ENCODE peak calls at places on chromosomes 2 and 18, in four cellular contexts. One of them, this sample, is unnamed. For H3K27me3 and H3K4me1, the result is how much of the 10 kb centered on the place peaks cover.

GRCh38 chr2:221125691-221126090 is 446.4 kb downstream of the EPHA4 start:
- DNase-seq in heart right ventricle: no peak
- DNase-seq in hepatocyte: no peak
- DNase-seq in cardiac muscle cell: no peak
- DNase-seq in this sample: no peak

GRCh38 chr2:227932403-227932802 is 61.0 kb downstream of the DAW1 start:
- DNase-seq in heart right ventricle: no peak
- DNase-seq in cardiac muscle cell: no peak
- DNase-seq in hepatocyte: peak
- DNase-seq in this sample: no peak

GRCh38 chr2:28661589-28662001 is 90.0 kb upstream of the PPP1CB start:
- DNase-seq in hepatocyte: peak
- DNase-seq in heart right ventricle: peak
- DNase-seq in cardiac muscle cell: peak
- DNase-seq in this sample: peak

GRCh38 chr2:133414486-133415209 is 153.6 kb downstream of the NCKAP5 start:
- DNase-seq in hepatocyte: no peak
- DNase-seq in heart right ventricle: no peak
- DNase-seq in cardiac muscle cell: no peak
- DNase-seq in this sample: no peak

GRCh38 chr2:158726906-158727592 is 68.1 kb upstream of the DAPL1 start:
- DNase-seq in hepatocyte: no peak
- DNase-seq in cardiac muscle cell: no peak
- DNase-seq in heart right ventricle: no peak
- DNase-seq in this sample: peak

GRCh38 chr2:181770145-181770544 is 89.8 kb upstream of the NEUROD1 start:
- DNase-seq in hepatocyte: no peak
- DNase-seq in heart right ventricle: no peak
- DNase-seq in cardiac muscle cell: no peak
- DNase-seq in this sample: no peak

GRCh38 chr2:207194028-207194427 is 28.3 kb upstream of the KLF7 start:
- DNase-seq in cardiac muscle cell: no peak
- DNase-seq in hepatocyte: no peak
- DNase-seq in heart right ventricle: no peak
- DNase-seq in this sample: no peak

GRCh38 chr2:153873062-153874048 is 1.6 kb downstream of the GALNT13 start:
- DNase-seq in heart right ventricle: no peak
- DNase-seq in cardiac muscle cell: no peak
- DNase-seq in hepatocyte: peak
- DNase-seq in this sample: no peak

GRCh38 chr18:33733376-33733775 is 155.4 kb downstream of the ASXL3 start:
- DNase-seq in hepatocyte: no peak
- DNase-seq in heart right ventricle: no peak
- DNase-seq in cardiac muscle cell: no peak
- DNase-seq in this sample: no peak

GRCh38 chr2:9697904-9698303 is 67.1 kb upstream of the YWHAQ start:
- DNase-seq in hepatocyte: no peak
- DNase-seq in cardiac muscle cell: no peak
- DNase-seq in heart right ventricle: no peak
- DNase-seq in this sample: no peak

GRCh38 chr18:34970106-34970505 is 71.1 kb upstream of the MAPRE2 start:
- DNase-seq in hepatocyte: no peak
- DNase-seq in cardiac muscle cell: peak
- DNase-seq in heart right ventricle: no peak
- DNase-seq in this sample: no peak

GRCh38 chr2:30178618-30179404 is 32.0 kb downstream of the YPEL5 start:
- DNase-seq in hepatocyte: peak
- DNase-seq in cardiac muscle cell: peak
- DNase-seq in heart right ventricle: peak
- DNase-seq in this sample: peak

GRCh38 chr2:120513776-120514357 is 167.9 kb downstream of the INHBB start:
- DNase-seq in cardiac muscle cell: no peak
- DNase-seq in hepatocyte: no peak
- DNase-seq in heart right ventricle: no peak
- DNase-seq in this sample: no peak
- H3K27me3 ChIP-seq in cardiac muscle cell: under half
- H3K27me3 ChIP-seq in hepatocyte: under half
- H3K27me3 ChIP-seq in heart right ventricle: under half
- H3K27me3 ChIP-seq in this sample: under half

GRCh38 chr2:42928161-42928691 is 135.8 kb upstream of the HAAO start:
- DNase-seq in hepatocyte: no peak
- DNase-seq in cardiac muscle cell: no peak
- DNase-seq in heart right ventricle: no peak
- DNase-seq in this sample: no peak
- H3K4me1 ChIP-seq in hepatocyte: half or more
- H3K4me1 ChIP-seq in cardiac muscle cell: half or more
- H3K4me1 ChIP-seq in heart right ventricle: half or more
- H3K4me1 ChIP-seq in this sample: half or more

DNA sequence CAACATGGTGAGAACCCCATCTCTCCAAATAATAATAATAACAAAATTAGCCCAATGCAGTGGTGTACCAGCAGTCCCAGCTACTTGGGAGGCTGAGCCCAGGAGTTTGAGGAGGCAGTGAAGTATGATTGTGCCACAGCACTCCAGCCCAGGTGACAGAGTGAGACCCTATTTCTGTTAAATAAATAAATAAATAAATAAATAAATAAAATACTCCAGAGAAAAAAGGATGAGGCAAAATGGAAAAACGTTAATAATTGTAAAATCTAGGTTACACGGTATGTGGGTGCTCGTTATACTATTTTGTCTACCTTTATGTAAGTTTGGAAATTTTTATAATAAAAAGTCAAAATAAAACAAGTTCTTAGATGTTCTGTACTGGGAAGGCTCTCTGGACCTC is 8.6 kb upstream of the EMX1 start:
- DNase-seq in hepatocyte: no peak
- DNase-seq in heart right ventricle: no peak
- DNase-seq in cardiac muscle cell: no peak
- DNase-seq in this sample: no peak
- H3K27me3 ChIP-seq in hepatocyte: half or more
- H3K27me3 ChIP-seq in heart right ventricle: half or more
- H3K27me3 ChIP-seq in cardiac muscle cell: half or more
- H3K27me3 ChIP-seq in this sample: half or more

DNA sequence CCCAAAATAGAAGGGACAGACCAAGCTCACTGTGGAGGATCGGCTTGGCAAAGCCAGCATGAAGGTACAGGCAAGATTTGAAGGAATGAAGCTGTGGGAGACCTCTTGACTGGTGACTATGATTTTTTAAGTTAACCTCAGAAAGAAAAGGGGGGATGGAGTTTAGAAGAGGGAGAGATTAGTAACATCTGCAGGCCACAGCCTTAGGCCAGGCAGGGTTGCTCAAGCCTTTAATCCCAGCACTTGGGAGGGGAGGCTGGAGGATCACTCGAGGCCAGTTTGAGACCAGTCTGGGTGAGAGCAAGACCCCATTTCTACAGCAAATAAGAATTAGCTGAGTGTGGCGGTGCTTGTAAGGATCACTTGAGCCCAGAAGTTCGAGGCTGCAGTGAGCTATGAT is 46.6 kb downstream of the ZNF532 start:
- DNase-seq in heart right ventricle: no peak
- DNase-seq in hepatocyte: no peak
- DNase-seq in cardiac muscle cell: no peak
- DNase-seq in this sample: no peak
- H3K4me1 ChIP-seq in heart right ventricle: under half
- H3K4me1 ChIP-seq in hepatocyte: under half
- H3K4me1 ChIP-seq in cardiac muscle cell: under half
- H3K4me1 ChIP-seq in this sample: under half